ENCODE peak calls at places on chromosomes 7 and 10, in ten cellular contexts. V is left lobe of liver; H is HCT116; X is activated CD8-positive, alpha-beta T cell treated with anti-CD3 and anti-CD28 coated beads for 36 hours; G is body of pancreas; S is memory B cell; I is right lobe of liver; P is heart right ventricle; D is heart left ventricle; K is foreskin keratinocyte. T is an unnamed sample.

GRCh38 chr10:77104459-77104980 is 533.1 kb downstream of the KCNMA1 start:
- ATAC-seq in V (no peak), H (no peak), X (no peak), G (peak; percentile 33), S (no peak), I (no peak), P (peak; percentile 82), D (peak; percentile 84), K (peak; percentile 67), T (no peak)

GRCh38 chr7:100897111-100897608 is 1.5 kb upstream of the ACHE start:
- ATAC-seq in V (peak; percentile 54), H (peak; percentile 61), X (peak; percentile 55), G (peak; percentile 55), S (peak; percentile 67), I (peak; percentile 33), P (peak; percentile 43), D (peak; percentile 54), K (peak; percentile 9), T (peak; percentile 61)

GRCh38 chr7:12157517-12157916 is 53.6 kb upstream of the TMEM106B start:
- ATAC-seq in V (no peak), H (no peak), X (no peak), G (no peak), S (no peak), I (no peak), P (no peak), D (no peak), K (no peak), T (no peak)

GRCh38 chr10:106278385-106278784 is 886.1 kb downstream of the SORCS1 start:
- ATAC-seq in V (no peak), H (no peak), X (no peak), G (no peak), S (no peak), I (no peak), P (no peak), D (peak; percentile 32), K (no peak), T (no peak)

GRCh38 chr10:52623761-52624160 is 148.8 kb downstream of the MBL2 start:
- ATAC-seq in V (no peak), H (no peak), X (no peak), G (no peak), S (no peak), I (no peak), P (no peak), D (no peak), K (no peak), T (no peak)

GRCh38 chr10:10421071-10421470 is 596.6 kb upstream of the CELF2 start:
- ATAC-seq in V (no peak), H (no peak), X (no peak), G (no peak), S (no peak), I (no peak), P (no peak), D (no peak), K (no peak), T (no peak)

GRCh38 chr10:103062854-103063642 is 130.0 kb downstream of the NT5C2 start:
- ATAC-seq in V (peak; percentile 57), H (peak; percentile 74), X (no peak), G (no peak), S (no peak), I (peak; percentile 51), P (no peak), D (peak; percentile 57), K (no peak), T (no peak)

GRCh38 chr7:66682350-66683093 is 53.8 kb downstream of the KCTD7 start:
- ATAC-seq in V (peak; percentile 48), H (peak; percentile 58), X (peak; percentile 26), G (peak; percentile 41), S (peak; percentile 7), I (peak; percentile 4), P (peak; percentile 25), D (peak; percentile 12), K (peak; percentile 26), T (peak; percentile 41)

GRCh38 chr7:141158562-141158961 is 84.7 kb downstream of the TMEM178B start:
- ATAC-seq in V (no peak), H (peak; percentile 92), X (no peak), G (peak; percentile 60), S (no peak), I (no peak), P (peak; percentile 27), D (peak; percentile 66), K (peak; percentile 14), T (peak; percentile 66)

GRCh38 chr7:137932881-137933269 is 69.0 kb downstream of the CREB3L2 start:
- ATAC-seq in V (peak; percentile 31), H (no peak), X (no peak), G (peak; percentile 44), S (no peak), I (peak; percentile 26), P (peak; percentile 39), D (peak; percentile 58), K (no peak), T (no peak)

GRCh38 chr10:44913312-44914079 is 2.4 kb downstream of the TMEM72 start:
- ATAC-seq in V (no peak), H (no peak), X (peak; percentile 85), G (no peak), S (no peak), I (no peak), P (peak; percentile 48), D (peak; percentile 39), K (no peak), T (no peak)

GRCh38 chr10:78331391-78331922 is 297.8 kb downstream of the RPS24 start:
- ATAC-seq in V (no peak), H (no peak), X (no peak), G (no peak), S (no peak), I (no peak), P (peak; percentile 20), D (peak; percentile 56), K (no peak), T (no peak)

GRCh38 chr7:7408001-7408770 is 127.5 kb downstream of the COL28A1 start:
- ATAC-seq in V (no peak), H (no peak), X (no peak), G (no peak), S (no peak), I (no peak), P (no peak), D (no peak), K (peak; percentile 55), T (no peak)

GRCh38 chr7:105521027-105521730 is 892 bp downstream of the PUS7 start:
- ATAC-seq in V (peak; percentile 64), H (peak; percentile 41), X (peak; percentile 38), G (peak; percentile 48), S (peak; percentile 14), I (peak; percentile 68), P (peak; percentile 82), D (peak; percentile 67), K (peak; percentile 39), T (peak; percentile 57)